ENCODE peak calls at places on chromosomes 13 and 19, in six cellular contexts. One of them, this sample, is unnamed.

GRCh38 chr19:3644351-3645066 is 17.9 kb upstream of the CACTIN start:
- DNase-seq in HepG2: no peak
- DNase-seq in endothelial cell of umbilical vein: no peak
- DNase-seq in K562: no peak
- DNase-seq in GM12878: no peak
- DNase-seq in A549: no peak
- DNase-seq in this sample: no peak

GRCh38 chr13:27044837-27045570 is 126.6 kb downstream of the USP12 start:
- DNase-seq in K562: no peak
- DNase-seq in GM12878: peak
- DNase-seq in endothelial cell of umbilical vein: no peak
- DNase-seq in A549: no peak
- DNase-seq in HepG2: no peak
- DNase-seq in this sample: peak

GRCh38 chr19:13610042-13610691 is 103.9 kb upstream of the CACNA1A start:
- DNase-seq in GM12878: no peak
- DNase-seq in A549: peak
- DNase-seq in endothelial cell of umbilical vein: no peak
- DNase-seq in K562: no peak
- DNase-seq in HepG2: no peak
- DNase-seq in this sample: no peak

GRCh38 chr19:3482507-3483225 is 575 bp downstream of the SMIM44 start:
- DNase-seq in GM12878: no peak
- DNase-seq in K562: peak
- DNase-seq in endothelial cell of umbilical vein: no peak
- DNase-seq in HepG2: no peak
- DNase-seq in A549: no peak
- DNase-seq in this sample: no peak

GRCh38 chr13:40192516-40193257 is 473.8 kb downstream of the FOXO1 start:
- DNase-seq in A549: no peak
- DNase-seq in endothelial cell of umbilical vein: no peak
- DNase-seq in K562: no peak
- DNase-seq in HepG2: no peak
- DNase-seq in GM12878: no peak
- DNase-seq in this sample: no peak

GRCh38 chr13:112444001-112444311 is 67.8 kb downstream of the SPACA7 start:
- DNase-seq in GM12878: no peak
- DNase-seq in endothelial cell of umbilical vein: peak
- DNase-seq in K562: peak
- DNase-seq in A549: peak
- DNase-seq in HepG2: peak
- DNase-seq in this sample: peak

GRCh38 chr19:17406039-17406886 is 833 bp upstream of the BST2 start:
- DNase-seq in endothelial cell of umbilical vein: peak
- DNase-seq in HepG2: no peak
- DNase-seq in A549: no peak
- DNase-seq in K562: peak
- DNase-seq in GM12878: no peak
- DNase-seq in this sample: peak

GRCh38 chr13:81602236-81602635 is 1261.3 kb upstream of the SPRY2 start:
- DNase-seq in HepG2: no peak
- DNase-seq in K562: no peak
- DNase-seq in endothelial cell of umbilical vein: no peak
- DNase-seq in A549: no peak
- DNase-seq in GM12878: no peak
- DNase-seq in this sample: no peak

GRCh38 chr19:2551864-2552185 is 75.9 kb downstream of the GADD45B start:
- DNase-seq in A549: no peak
- DNase-seq in K562: no peak
- DNase-seq in HepG2: no peak
- DNase-seq in GM12878: no peak
- DNase-seq in endothelial cell of umbilical vein: no peak
- DNase-seq in this sample: no peak

GRCh38 chr13:43390101-43390500 is 366.7 kb downstream of the DNAJC15 start:
- DNase-seq in A549: no peak
- DNase-seq in K562: no peak
- DNase-seq in endothelial cell of umbilical vein: no peak
- DNase-seq in GM12878: no peak
- DNase-seq in HepG2: no peak
- DNase-seq in this sample: no peak

GRCh38 chr13:93915269-93915809 is 564.1 kb downstream of the DCT start:
- DNase-seq in A549: no peak
- DNase-seq in GM12878: no peak
- DNase-seq in endothelial cell of umbilical vein: no peak
- DNase-seq in HepG2: no peak
- DNase-seq in K562: no peak
- DNase-seq in this sample: no peak

GRCh38 chr19:19537321-19538048 is 580 bp upstream of the CILP2 start:
- DNase-seq in GM12878: no peak
- DNase-seq in A549: no peak
- DNase-seq in K562: no peak
- DNase-seq in endothelial cell of umbilical vein: no peak
- DNase-seq in HepG2: no peak
- DNase-seq in this sample: no peak

GRCh38 chr19:29966594-29967249 is 24.7 kb downstream of the URI1 start:
- DNase-seq in endothelial cell of umbilical vein: peak
- DNase-seq in GM12878: no peak
- DNase-seq in HepG2: peak
- DNase-seq in A549: peak
- DNase-seq in K562: no peak
- DNase-seq in this sample: peak

GRCh38 chr19:39199025-39199424 is 2.3 kb downstream of the NCCRP1 start:
- DNase-seq in HepG2: peak
- DNase-seq in endothelial cell of umbilical vein: peak
- DNase-seq in A549: no peak
- DNase-seq in K562: peak
- DNase-seq in GM12878: no peak
- DNase-seq in this sample: no peak

GRCh38 chr13:24692541-24692940 is 12.3 kb downstream of the ATP12A start:
- DNase-seq in GM12878: no peak
- DNase-seq in HepG2: no peak
- DNase-seq in endothelial cell of umbilical vein: no peak
- DNase-seq in K562: no peak
- DNase-seq in A549: no peak
- DNase-seq in this sample: no peak

GRCh38 chr19:47095707-47096704 is 17.6 kb downstream of the ZC3H4 start:
- DNase-seq in A549: peak
- DNase-seq in K562: no peak
- DNase-seq in endothelial cell of umbilical vein: no peak
- DNase-seq in GM12878: no peak
- DNase-seq in HepG2: peak
- DNase-seq in this sample: peak

GRCh38 chr19:3175761-3176714 is 2.5 kb upstream of the S1PR4 start:
- DNase-seq in GM12878: peak
- DNase-seq in A549: peak
- DNase-seq in HepG2: no peak
- DNase-seq in K562: no peak
- DNase-seq in endothelial cell of umbilical vein: no peak
- DNase-seq in this sample: no peak

GRCh38 chr13:48156466-48156865 is 61.6 kb upstream of the MED4 start:
- DNase-seq in K562: no peak
- DNase-seq in HepG2: no peak
- DNase-seq in A549: no peak
- DNase-seq in GM12878: no peak
- DNase-seq in endothelial cell of umbilical vein: no peak
- DNase-seq in this sample: peak

GRCh38 chr13:51998723-51999471 is 12.4 kb downstream of the ATP7B start:
- DNase-seq in K562: no peak
- DNase-seq in GM12878: no peak
- DNase-seq in endothelial cell of umbilical vein: no peak
- DNase-seq in A549: no peak
- DNase-seq in HepG2: peak
- DNase-seq in this sample: no peak

GRCh38 chr19:1040476-1041271 is 767 bp downstream of the ABCA7 start:
- DNase-seq in endothelial cell of umbilical vein: peak
- DNase-seq in K562: peak
- DNase-seq in A549: peak
- DNase-seq in HepG2: peak
- DNase-seq in GM12878: peak
- DNase-seq in this sample: peak

GRCh38 chr13:110333837-110334236 is 26.8 kb downstream of the COL4A2 start:
- DNase-seq in A549: no peak
- DNase-seq in K562: no peak
- DNase-seq in HepG2: no peak
- DNase-seq in GM12878: no peak
- DNase-seq in endothelial cell of umbilical vein: no peak
- DNase-seq in this sample: no peak

GRCh38 chr19:45958763-45959516 is 14.7 kb downstream of the NOVA2 start:
- DNase-seq in A549: no peak
- DNase-seq in HepG2: no peak
- DNase-seq in GM12878: no peak
- DNase-seq in endothelial cell of umbilical vein: no peak
- DNase-seq in K562: no peak
- DNase-seq in this sample: no peak

GRCh38 chr19:48398329-48399235 is 5.1 kb downstream of the GRIN2D start:
- DNase-seq in endothelial cell of umbilical vein: peak
- DNase-seq in HepG2: peak
- DNase-seq in K562: peak
- DNase-seq in GM12878: no peak
- DNase-seq in A549: peak
- DNase-seq in this sample: peak
- TF ChIP-seq MYC in endothelial cell of umbilical vein: no peak
- TF ChIP-seq MYC in HepG2: peak
- TF ChIP-seq MYC in K562: peak
- TF ChIP-seq MYC in GM12878: no peak
- TF ChIP-seq MYC in A549: peak
- TF ChIP-seq MYC in this sample: no peak

GRCh38 chr19:51339313-51339686 is 2.6 kb downstream of the VSIG10L start:
- DNase-seq in endothelial cell of umbilical vein: no peak
- DNase-seq in A549: no peak
- DNase-seq in HepG2: no peak
- DNase-seq in K562: peak
- DNase-seq in GM12878: no peak
- DNase-seq in this sample: no peak

GRCh38 chr19:51339687-51340656 is 2.0 kb downstream of the VSIG10L start:
- DNase-seq in endothelial cell of umbilical vein: peak
- DNase-seq in A549: peak
- DNase-seq in GM12878: peak
- DNase-seq in HepG2: peak
- DNase-seq in K562: peak
- DNase-seq in this sample: peak

GRCh38 chr19:51341066-51341465 is 873 bp downstream of the VSIG10L start:
- DNase-seq in A549: no peak
- DNase-seq in HepG2: no peak
- DNase-seq in endothelial cell of umbilical vein: no peak
- DNase-seq in GM12878: no peak
- DNase-seq in K562: no peak
- DNase-seq in this sample: no peak

GRCh38 chr19:51342631-51343569 is 961 bp upstream of the VSIG10L start:
- DNase-seq in endothelial cell of umbilical vein: no peak
- DNase-seq in A549: no peak
- DNase-seq in GM12878: no peak
- DNase-seq in HepG2: no peak
- DNase-seq in K562: no peak
- DNase-seq in this sample: no peak

GRCh38 chr19:51341976-51342580 is at the start of gene VSIG10L:
- DNase-seq in K562: no peak
- DNase-seq in GM12878: no peak
- DNase-seq in A549: no peak
- DNase-seq in endothelial cell of umbilical vein: no peak
- DNase-seq in HepG2: no peak
- DNase-seq in this sample: no peak
- TF ChIP-seq MYC in K562: no peak
- TF ChIP-seq MYC in GM12878: no peak
- TF ChIP-seq MYC in A549: no peak
- TF ChIP-seq MYC in endothelial cell of umbilical vein: no peak
- TF ChIP-seq MYC in HepG2: no peak
- TF ChIP-seq MYC in this sample: no peak

DNA sequence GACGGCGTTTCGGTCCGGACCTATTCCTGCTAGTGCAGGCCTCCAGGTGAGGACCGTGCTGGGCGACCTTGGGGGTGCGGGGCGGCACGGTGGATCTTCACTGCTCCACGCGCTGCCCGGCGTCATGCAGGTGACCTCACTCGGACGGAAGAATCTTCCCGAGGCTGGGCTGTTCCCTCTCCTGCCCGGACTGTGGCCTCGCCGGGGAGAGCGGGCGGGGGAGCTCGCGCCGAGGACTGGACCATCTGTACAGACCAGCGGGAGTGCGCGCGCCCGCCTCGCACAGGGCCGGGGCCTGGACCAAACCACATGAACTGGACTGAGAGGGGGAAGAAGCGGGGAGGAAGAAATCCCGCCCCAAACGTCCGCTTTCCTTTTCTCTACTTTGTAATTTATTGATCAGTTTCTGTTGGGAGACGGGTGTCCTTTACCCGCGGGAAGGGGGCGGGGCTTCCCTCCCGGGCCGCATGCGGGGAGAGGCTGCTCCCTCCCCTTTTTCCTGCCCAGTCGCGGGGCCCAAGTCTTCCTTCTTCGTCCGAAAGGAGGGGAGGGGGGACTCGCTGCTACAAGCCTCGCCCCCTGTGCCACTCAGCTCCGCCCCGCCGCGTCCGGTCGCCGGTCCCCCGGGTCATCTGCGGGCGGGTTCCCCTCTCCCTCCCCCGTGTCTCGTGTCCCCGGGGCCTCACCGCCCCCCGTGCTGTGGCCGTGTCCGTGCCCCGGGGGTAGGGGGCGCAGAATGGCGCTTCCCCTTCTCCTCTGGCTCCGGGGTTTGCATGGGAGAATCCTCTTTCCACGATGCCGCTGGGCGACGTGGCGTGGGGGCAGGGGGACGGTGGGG is 4.9 kb downstream of the HRC start:
- DNase-seq in K562: peak
- DNase-seq in A549: peak
- DNase-seq in GM12878: no peak
- DNase-seq in HepG2: peak
- DNase-seq in endothelial cell of umbilical vein: peak
- DNase-seq in this sample: peak
- TF ChIP-seq MYC in K562: peak
- TF ChIP-seq MYC in A549: no peak
- TF ChIP-seq MYC in GM12878: no peak
- TF ChIP-seq MYC in HepG2: peak
- TF ChIP-seq MYC in endothelial cell of umbilical vein: no peak
- TF ChIP-seq MYC in this sample: peak

DNA sequence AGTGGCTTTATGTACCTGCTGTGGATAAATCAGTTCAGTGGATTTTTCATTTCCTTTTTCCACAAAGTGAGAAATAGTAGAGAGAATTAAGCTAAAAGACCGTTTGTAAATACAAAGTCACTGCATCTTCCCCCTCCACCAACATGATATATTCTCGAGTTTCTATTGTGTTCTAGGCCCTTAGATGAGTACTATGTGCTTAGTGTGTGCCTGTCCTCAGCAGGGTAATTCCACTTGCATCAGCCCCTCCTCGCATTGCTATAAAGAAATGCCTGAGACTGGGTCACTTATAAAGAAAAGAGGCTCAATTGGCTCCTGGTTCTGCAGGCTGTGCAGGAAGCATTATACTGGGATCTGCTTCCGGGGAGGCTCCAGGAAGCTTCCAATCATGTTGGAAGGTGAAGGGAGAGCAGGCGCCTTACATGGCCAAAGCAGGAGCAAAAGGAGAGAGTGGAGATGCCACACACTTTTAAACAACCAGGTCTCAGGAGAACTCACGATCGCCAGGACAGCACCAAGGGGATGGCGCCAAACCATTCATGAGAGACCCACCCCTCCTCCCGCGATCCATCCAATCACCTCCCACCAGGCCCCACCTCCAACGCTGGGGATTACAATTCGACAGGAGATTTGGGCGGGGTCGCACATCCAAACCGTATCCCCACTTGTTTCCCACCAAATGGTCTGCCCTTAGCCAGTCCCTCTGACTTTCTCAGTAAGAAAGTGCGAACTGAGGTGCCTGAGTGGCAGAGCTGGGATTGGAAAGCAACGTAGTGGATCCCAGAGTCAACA is 102.3 kb upstream of the ABCC4 start:
- DNase-seq in GM12878: no peak
- DNase-seq in A549: no peak
- DNase-seq in endothelial cell of umbilical vein: no peak
- DNase-seq in HepG2: no peak
- DNase-seq in K562: no peak
- DNase-seq in this sample: no peak
- TF ChIP-seq MYC in GM12878: no peak
- TF ChIP-seq MYC in A549: no peak
- TF ChIP-seq MYC in endothelial cell of umbilical vein: no peak
- TF ChIP-seq MYC in HepG2: no peak
- TF ChIP-seq MYC in K562: no peak
- TF ChIP-seq MYC in this sample: no peak